ENCODE peak calls at places on chromosomes 5 and 9, in seven cellular contexts. P is K562, A is GM12878, W is fibroblast of lung, Y is GM23338, T is hepatocyte, N is mammary epithelial cell. O is an unnamed sample.

GRCh38 chr9:137696526-137696925 is 77.7 kb downstream of the EHMT1 start:
- DNase-seq in P (no peak), A (no peak), W (no peak), Y (no peak), T (no peak), N (no peak), O (no peak)

GRCh38 chr5:33641722-33642505 is 201.1 kb downstream of the TARS1 start:
- DNase-seq in P (no peak), A (peak), W (peak), Y (peak), T (peak), N (peak), O (no peak)

GRCh38 chr9:117723986-117724654 is 19.9 kb downstream of the TLR4 start:
- DNase-seq in P (no peak), A (no peak), W (no peak), Y (no peak), T (no peak), N (no peak), O (no peak)

GRCh38 chr9:92771309-92771708 is 6.7 kb upstream of the BICD2 start:
- DNase-seq in P (no peak), A (no peak), W (no peak), Y (no peak), T (no peak), N (peak), O (no peak)

GRCh38 chr5:67842806-67843205 is 372.8 kb upstream of the PIK3R1 start:
- DNase-seq in P (no peak), A (no peak), W (peak), Y (peak), T (peak), N (peak), O (no peak)

GRCh38 chr5:128083811-128084227 is 253 bp downstream of the SLC12A2 start:
- DNase-seq in P (no peak), A (no peak), W (no peak), Y (peak), T (no peak), N (no peak), O (peak)

GRCh38 chr5:5585751-5586341 is 163.4 kb downstream of the ICE1 start:
- DNase-seq in P (no peak), A (no peak), W (no peak), Y (no peak), T (no peak), N (no peak), O (no peak)

GRCh38 chr9:113337714-113338113 is 2.4 kb downstream of the WDR31 start:
- DNase-seq in P (no peak), A (no peak), W (no peak), Y (no peak), T (no peak), N (no peak), O (no peak)

GRCh38 chr5:111857633-111858032 is 100.6 kb upstream of the NREP start:
- DNase-seq in P (no peak), A (no peak), W (no peak), Y (no peak), T (no peak), N (no peak), O (no peak)

GRCh38 chr5:180340856-180341255 is 12.3 kb downstream of the GFPT2 start:
- DNase-seq in P (no peak), A (no peak), W (peak), Y (no peak), T (no peak), N (no peak), O (no peak)

GRCh38 chr5:35202319-35203111 is 27.8 kb downstream of the PRLR start:
- DNase-seq in P (peak), A (no peak), W (peak), Y (peak), T (peak), N (no peak), O (peak)

GRCh38 chr5:172695431-172696054 is 54.5 kb downstream of the NEURL1B start:
- DNase-seq in P (no peak), A (no peak), W (no peak), Y (no peak), T (no peak), N (no peak), O (no peak)

GRCh38 chr5:89034588-89034987 is 151.6 kb upstream of the MEF2C start:
- DNase-seq in P (no peak), A (no peak), W (peak), Y (no peak), T (no peak), N (peak), O (no peak)

GRCh38 chr5:71938886-71939285 is 168.4 kb upstream of the MAP1B start:
- DNase-seq in P (no peak), A (no peak), W (no peak), Y (peak), T (peak), N (peak), O (peak)

GRCh38 chr9:2970864-2971263 is 127.0 kb upstream of the PUM3 start:
- DNase-seq in P (no peak), A (no peak), W (no peak), Y (no peak), T (no peak), N (no peak), O (no peak)

DNA sequence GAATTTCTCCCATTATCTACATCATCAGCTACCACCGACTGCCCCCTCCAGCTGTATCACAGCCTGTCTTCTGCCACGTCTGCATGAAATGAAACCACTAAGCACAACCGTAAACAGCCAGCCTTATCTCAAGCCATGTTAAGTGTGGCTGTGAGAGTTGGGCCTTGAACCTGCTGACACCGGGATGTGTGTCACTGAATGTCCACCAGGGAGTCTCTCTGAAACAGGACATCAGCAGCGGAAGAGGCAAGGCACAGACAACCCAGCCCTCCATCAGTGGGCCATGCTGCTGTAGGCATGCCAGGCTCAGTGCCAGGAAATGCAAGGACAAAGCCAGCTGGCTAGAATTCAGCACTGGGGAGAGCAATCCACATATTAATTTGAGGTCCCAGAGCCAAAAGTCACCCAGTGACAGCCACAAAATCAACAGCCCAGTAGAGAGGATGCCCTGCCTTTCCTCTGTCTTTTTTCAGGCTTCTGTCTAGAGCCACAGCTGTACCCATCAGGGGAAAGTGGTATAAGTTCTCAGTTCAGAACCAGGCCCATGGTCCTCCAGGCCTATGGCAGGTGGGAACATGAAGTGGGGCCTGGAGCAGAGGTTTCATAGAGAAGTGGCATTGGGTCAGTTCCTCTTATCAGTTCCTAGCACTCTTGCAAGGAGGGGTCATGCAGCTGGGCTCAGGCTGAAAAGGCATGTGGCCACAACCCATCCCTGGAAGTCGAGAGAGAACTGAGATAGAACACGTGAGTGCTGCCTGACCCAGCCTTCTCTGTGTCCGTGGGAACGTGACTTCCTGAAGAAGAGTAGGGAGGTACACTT is 199.5 kb downstream of the ESM1 start:
- DNase-seq in P (peak), A (peak), W (no peak), Y (no peak), T (peak), N (no peak), O (no peak)
- H2AFZ ChIP-seq in P (peak), A (no peak), W (peak), Y (no peak), T (no peak), N (peak), O (no peak)

DNA sequence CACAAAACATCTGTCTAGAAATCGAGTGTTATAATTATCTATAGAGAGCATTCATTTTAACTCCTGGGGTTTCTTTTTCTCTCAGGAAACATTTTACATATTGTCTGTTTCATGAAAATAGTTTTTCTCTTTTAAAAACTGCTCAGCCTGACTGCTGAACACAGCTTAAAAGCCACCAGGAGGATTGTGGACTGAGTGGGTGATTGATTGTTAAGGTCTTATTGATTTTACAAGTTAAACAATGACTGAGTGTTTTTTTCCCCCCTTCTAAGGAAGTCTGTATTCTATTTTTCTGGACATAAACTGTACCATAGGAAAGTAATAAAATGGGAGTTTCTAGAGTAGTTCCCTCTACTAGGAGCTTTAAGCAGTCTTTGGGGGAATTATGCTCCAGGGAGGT is 463.8 kb downstream of the PRR16 start:
- DNase-seq in P (no peak), A (no peak), W (no peak), Y (no peak), T (no peak), N (no peak), O (no peak)
- H2AFZ ChIP-seq in P (no peak), A (no peak), W (no peak), Y (no peak), T (no peak), N (no peak), O (peak)

GRCh38 chr9:123349691-123350480 is 6.1 kb upstream of the CRB2 start:
- DNase-seq in P (peak), A (no peak), W (peak), Y (peak), T (peak), N (peak), O (peak)
- H2AFZ ChIP-seq in P (peak), A (no peak), W (no peak), Y (peak), T (no peak), N (no peak), O (no peak)

GRCh38 chr9:127122176-127123151 is at the start of gene ANGPTL2:
- DNase-seq in P (no peak), A (no peak), W (peak), Y (peak), T (peak), N (peak), O (peak)
- H2AFZ ChIP-seq in P (no peak), A (peak), W (peak), Y (peak), T (no peak), N (peak), O (no peak)

DNA sequence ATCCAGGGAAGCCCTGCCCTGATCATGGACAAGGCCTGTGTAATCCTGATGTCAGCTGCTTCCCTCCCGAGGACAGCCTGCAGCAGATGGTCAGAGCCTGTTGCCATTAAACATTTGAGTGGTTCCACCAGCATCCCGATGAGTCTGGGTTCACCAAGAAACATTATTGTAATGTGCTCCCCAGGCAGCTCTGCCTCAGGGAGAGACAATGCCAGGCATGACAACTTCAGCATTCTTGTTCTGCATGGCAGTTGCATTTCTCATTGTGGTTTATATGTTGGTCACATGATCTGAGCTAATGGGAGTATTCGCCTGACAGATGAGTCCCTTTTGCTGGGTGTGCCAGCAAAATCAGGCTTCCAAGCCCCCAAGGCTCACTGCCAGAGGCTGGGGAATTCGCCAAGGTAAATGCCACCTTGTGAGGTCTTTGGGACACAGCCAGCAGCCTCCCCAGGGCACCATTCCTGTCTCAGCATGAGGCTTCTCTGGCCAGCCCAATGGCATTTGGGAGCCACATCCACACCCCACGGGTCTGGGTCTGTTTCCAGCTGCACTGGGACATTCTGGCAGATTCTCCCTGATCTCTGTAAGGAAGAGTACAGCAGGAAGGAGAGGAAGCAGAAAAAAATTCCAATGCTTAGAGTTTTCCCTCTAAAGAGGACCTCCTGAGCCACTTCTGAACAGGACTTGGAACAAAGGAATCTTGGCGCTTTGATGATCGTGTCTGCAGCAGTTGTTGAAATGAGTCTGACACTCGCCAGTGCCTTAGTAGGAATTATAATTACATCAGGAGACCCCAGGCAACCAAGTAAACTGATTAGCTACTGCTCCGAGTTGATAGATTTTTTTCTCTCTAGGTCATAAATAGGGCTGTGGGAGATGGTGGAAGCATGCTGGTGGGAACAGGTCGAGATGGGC is 18.6 kb downstream of the KCNIP1 start:
- DNase-seq in P (no peak), A (no peak), W (peak), Y (peak), T (no peak), N (peak), O (no peak)
- H2AFZ ChIP-seq in P (no peak), A (no peak), W (no peak), Y (no peak), T (no peak), N (no peak), O (no peak)

O was measured in HepG2.